ENCODE peak calls at places on chromosomes 6 and 20, in six cellular contexts. E, F, D, Q, N and G are unnamed samples.

GRCh38 chr6:74956559-74957428 is 249.1 kb downstream of the COL12A1 start:
- DNase-seq in N (no peak), E (no peak), Q (no peak), F (no peak), D (no peak), G (no peak)

GRCh38 chr6:137736048-137736846 is 130.8 kb upstream of the TNFAIP3 start:
- DNase-seq in F (no peak), Q (no peak), D (no peak), E (no peak), N (no peak), G (no peak)

GRCh38 chr6:17470953-17471335 is 77.5 kb downstream of the CAP2 start:
- DNase-seq in Q (no peak), N (no peak), F (no peak), E (no peak), D (no peak), G (no peak)

GRCh38 chr20:41279546-41280225 is 37.8 kb downstream of the ZHX3 start:
- DNase-seq in Q (no peak), D (no peak), F (no peak), N (no peak), E (no peak), G (no peak)

GRCh38 chr6:37904590-37904989 is 85.1 kb downstream of the ZFAND3 start:
- DNase-seq in E (no peak), Q (no peak), D (no peak), N (no peak), F (no peak), G (no peak)

GRCh38 chr6:162887981-162888689 is 160.4 kb downstream of the PACRG start:
- DNase-seq in F (no peak), D (no peak), Q (no peak), E (no peak), N (no peak), G (no peak)

GRCh38 chr20:63955281-63955845 is 853 bp downstream of the UCKL1 start:
- DNase-seq in D (peak; percentile 62), F (no peak), N (no peak), E (peak; percentile 75), Q (peak; percentile 33), G (peak; percentile 44)

GRCh38 chr20:64225828-64226598 is 29.5 kb upstream of the PCMTD2 start:
- DNase-seq in Q (no peak), D (no peak), F (no peak), E (no peak), N (no peak), G (no peak)

GRCh38 chr20:17177341-17177740 is 49.5 kb upstream of the PCSK2 start:
- DNase-seq in Q (no peak), F (no peak), E (no peak), N (no peak), D (no peak), G (no peak)

GRCh38 chr6:56534680-56535419 is 107.8 kb downstream of the DST start:
- DNase-seq in D (no peak), F (no peak), Q (no peak), E (no peak), N (no peak), G (peak; percentile 77)

GRCh38 chr6:122730775-122731386 is 48.6 kb upstream of the FABP7 start:
- DNase-seq in Q (peak; percentile 41), F (no peak), N (no peak), D (peak; percentile 57), E (peak; percentile 20), G (peak; percentile 67)

GRCh38 chr6:30626484-30627366 is at the start of gene ATAT1:
- DNase-seq in D (peak; percentile 76), N (peak; percentile 36), F (peak; percentile 70), E (peak; percentile 92), Q (peak; percentile 88), G (peak; percentile 96)

GRCh38 chr6:139577124-139577800 is 202.8 kb upstream of the CITED2 start:
- DNase-seq in F (no peak), Q (no peak), E (no peak), D (no peak), N (no peak), G (no peak)

GRCh38 chr20:24097506-24098245 is 109.1 kb upstream of the GGTLC1 start:
- DNase-seq in E (no peak), N (no peak), Q (no peak), F (no peak), D (no peak), G (no peak)

GRCh38 chr20:24095753-24096152 is 107.2 kb upstream of the GGTLC1 start:
- DNase-seq in D (no peak), F (no peak), N (no peak), E (no peak), Q (no peak), G (no peak)

GRCh38 chr20:24097051-24097450 is 108.5 kb upstream of the GGTLC1 start:
- DNase-seq in D (no peak), E (no peak), F (no peak), Q (no peak), N (no peak), G (no peak)

GRCh38 chr20:24095303-24095702 is 106.7 kb upstream of the GGTLC1 start:
- DNase-seq in E (no peak), Q (no peak), N (no peak), D (no peak), F (no peak), G (no peak)

DNA sequence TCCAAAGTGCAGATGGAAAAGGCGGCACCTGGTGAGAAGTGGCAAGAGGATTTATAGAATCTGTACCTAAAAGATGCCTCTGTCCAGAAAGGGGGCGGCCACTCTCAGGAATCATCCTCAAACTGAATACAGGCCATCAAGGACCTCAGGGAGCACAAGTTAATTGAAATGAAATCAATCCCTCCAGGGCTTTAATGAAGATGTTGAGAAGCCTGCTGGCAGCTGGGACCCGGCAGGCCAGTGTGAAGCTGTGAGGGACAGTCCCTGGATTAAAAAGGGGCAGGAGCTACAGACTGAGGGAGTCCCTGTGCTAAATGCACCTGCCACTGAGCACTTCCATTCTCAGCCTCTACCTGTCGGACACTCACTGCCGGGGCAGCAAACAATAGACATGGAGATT is 107.7 kb upstream of the GGTLC1 start:
- DNase-seq in E (no peak), Q (no peak), N (no peak), F (no peak), D (no peak), G (no peak)
- TF ChIP-seq REST in E (no peak), Q (no peak), N (no peak), F (no peak), D (no peak), G (no peak)

GRCh38 chr20:50304883-50305635 is 114.4 kb downstream of the CEBPB start:
- DNase-seq in E (peak; percentile 67), N (no peak), Q (peak; percentile 92), F (no peak), D (no peak), G (no peak)
- TF ChIP-seq POLR2AphosphoS5 in E (no peak), N (no peak), Q (peak; percentile 85), F (no peak), D (no peak), G (no peak)

GRCh38 chr20:62428008-62428384 is 657 bp upstream of the RBBP8NL start:
- DNase-seq in D (no peak), F (no peak), Q (no peak), N (no peak), E (no peak), G (no peak)
- H3K4me2 ChIP-seq in D (no peak overlapping the region), F (peak overlapping the region; percentile 77), Q (no peak overlapping the region), N (no peak overlapping the region), E (no peak overlapping the region), G (peak overlapping the region; percentile 69)

GRCh38 chr6:4316867-4317400 is 181.6 kb upstream of the ECI2 start:
- DNase-seq in D (peak; percentile 12), Q (no peak), F (no peak), N (no peak), E (no peak), G (no peak)
- TF ChIP-seq REST in D (no peak), Q (no peak), F (no peak), N (no peak), E (no peak), G (no peak)

GRCh38 chr6:116467514-116467913 is 6.3 kb downstream of the CALHM6 start:
- DNase-seq in F (no peak), N (no peak), D (no peak), Q (no peak), E (no peak), G (no peak)
- TF ChIP-seq POLR2AphosphoS5 in F (no peak), N (no peak), D (no peak), Q (no peak), E (no peak), G (no peak)

DNA sequence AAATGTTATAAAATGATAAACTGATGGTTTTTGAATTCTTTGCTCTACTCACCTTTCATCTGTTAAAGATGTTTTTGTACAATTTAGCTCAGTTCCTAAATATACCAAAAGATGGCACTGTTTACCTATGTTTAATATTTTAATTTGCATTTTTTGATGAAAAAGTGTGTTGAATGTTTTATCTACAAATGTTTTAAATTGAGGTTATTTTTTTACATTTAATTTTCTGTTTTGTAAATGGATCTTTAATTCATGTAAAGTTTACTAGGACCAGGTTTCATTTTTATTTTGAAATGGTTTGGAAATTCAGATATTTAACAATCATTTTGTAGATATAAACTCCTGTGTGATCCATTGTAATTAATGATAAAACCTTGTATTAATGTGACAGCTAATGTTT is 30.0 kb downstream of the CDKAL1 start:
- DNase-seq in E (no peak), Q (no peak), F (peak; percentile 19), D (peak; percentile 27), N (no peak), G (no peak)
- H3K4me2 ChIP-seq in E (peak overlapping the region; percentile 14), Q (no peak overlapping the region), F (no peak overlapping the region), D (no peak overlapping the region), N (peak overlapping the region; percentile 64), G (no peak overlapping the region)